ENCODE peak calls at places on chromosomes 7 and 10, in six cellular contexts. B, C, W, Z, O and Y are unnamed samples.

GRCh38 chr7:159040146-159040545 is 104.5 kb downstream of the VIPR2 start:
- DNase-seq in C (no peak), B (no peak), O (no peak), W (no peak), Z (no peak), Y (no peak)

GRCh38 chr7:92720604-92721350 is 115.6 kb downstream of the CDK6 start:
- DNase-seq in B (no peak), W (no peak), O (no peak), Z (no peak), C (no peak), Y (no peak)

GRCh38 chr7:42639930-42640329 is 271.9 kb downstream of the C7orf25 start:
- DNase-seq in O (no peak), B (no peak), C (no peak), W (no peak), Z (no peak), Y (no peak)

GRCh38 chr10:22927661-22928403 is at the start of gene ARMC3:
- DNase-seq in C (peak), B (peak), O (peak), W (peak), Z (peak), Y (peak)

GRCh38 chr7:124457841-124458240 is 307.8 kb downstream of the GPR37 start:
- DNase-seq in C (no peak), Z (no peak), O (no peak), W (peak), B (no peak), Y (no peak)

GRCh38 chr7:6636741-6637543 is at the start of gene ZNF316:
- DNase-seq in W (peak), Z (no peak), B (peak), C (peak), O (peak), Y (no peak)

GRCh38 chr7:137925091-137925490 is 76.8 kb downstream of the CREB3L2 start:
- DNase-seq in W (no peak), O (no peak), B (no peak), Z (no peak), C (no peak), Y (no peak)

GRCh38 chr10:11881477-11882417 is 58.6 kb downstream of the PROSER2 start:
- DNase-seq in O (peak), B (peak), C (no peak), Z (no peak), W (peak), Y (no peak)

GRCh38 chr10:131820626-131821025 is 80.2 kb upstream of the PPP2R2D start:
- DNase-seq in W (no peak), O (no peak), Z (no peak), C (no peak), B (peak), Y (no peak)

GRCh38 chr7:106657085-106657991 is 3.6 kb downstream of the CCDC71L start:
- DNase-seq in Z (no peak), B (no peak), W (peak), C (no peak), O (no peak), Y (no peak)

GRCh38 chr10:79401015-79401921 is 44.2 kb downstream of the ZCCHC24 start:
- DNase-seq in B (peak), O (no peak), W (peak), Z (no peak), C (no peak), Y (no peak)

GRCh38 chr7:94561841-94562514 is 52.4 kb downstream of the CASD1 start:
- DNase-seq in O (no peak), Z (no peak), B (no peak), W (peak), C (no peak), Y (no peak)

GRCh38 chr7:142556745-142557144 is 192.5 kb upstream of the PRSS1 start:
- DNase-seq in B (peak), Z (no peak), O (peak), W (peak), C (no peak), Y (peak)

GRCh38 chr10:93142534-93142933 is 68.8 kb downstream of the CYP26A1 start:
- DNase-seq in O (no peak), C (no peak), W (no peak), B (no peak), Z (no peak), Y (no peak)

GRCh38 chr10:44569193-44570091 is 184.5 kb upstream of the CXCL12 start:
- DNase-seq in Z (no peak), B (no peak), W (peak), C (no peak), O (no peak), Y (peak)

GRCh38 chr7:75869776-75870379 is 9.0 kb upstream of the RHBDD2 start:
- DNase-seq in O (no peak), C (no peak), Z (no peak), B (no peak), W (peak), Y (no peak)

GRCh38 chr10:71964669-71965515 is 697 bp downstream of the CHST3 start:
- DNase-seq in Z (no peak), W (peak), C (no peak), B (peak), O (peak), Y (peak)

GRCh38 chr7:45001138-45001694 is 1.2 kb downstream of the CCM2 start:
- DNase-seq in C (peak), W (peak), Z (no peak), B (no peak), O (peak), Y (no peak)

GRCh38 chr7:115676080-115676479 is 354.5 kb downstream of the TFEC start:
- DNase-seq in Z (peak), W (peak), C (no peak), B (no peak), O (peak), Y (peak)

GRCh38 chr10:75377869-75378268 is 23.7 kb downstream of the ZNF503 start:
- DNase-seq in O (no peak), Z (no peak), W (no peak), B (no peak), C (no peak), Y (no peak)

GRCh38 chr10:44647877-44648542 is 263.1 kb upstream of the CXCL12 start:
- DNase-seq in O (no peak), Z (no peak), W (peak), B (no peak), C (no peak), Y (no peak)

GRCh38 chr10:102919237-102919959 is 1.3 kb downstream of the CNNM2 start:
- DNase-seq in W (peak), Z (peak), B (peak), O (peak), C (peak), Y (no peak)

GRCh38 chr10:14601872-14602725 is 172.6 kb downstream of the FAM107B start:
- DNase-seq in Z (no peak), B (no peak), C (no peak), O (peak), W (peak), Y (peak)

GRCh38 chr10:86944907-86945306 is 12.5 kb downstream of the MMRN2 start:
- DNase-seq in O (no peak), W (no peak), C (no peak), Z (no peak), B (no peak), Y (no peak)
- H3K27ac ChIP-seq in O (no peak), W (no peak), C (no peak), Z (no peak), B (no peak), Y (no peak)

DNA sequence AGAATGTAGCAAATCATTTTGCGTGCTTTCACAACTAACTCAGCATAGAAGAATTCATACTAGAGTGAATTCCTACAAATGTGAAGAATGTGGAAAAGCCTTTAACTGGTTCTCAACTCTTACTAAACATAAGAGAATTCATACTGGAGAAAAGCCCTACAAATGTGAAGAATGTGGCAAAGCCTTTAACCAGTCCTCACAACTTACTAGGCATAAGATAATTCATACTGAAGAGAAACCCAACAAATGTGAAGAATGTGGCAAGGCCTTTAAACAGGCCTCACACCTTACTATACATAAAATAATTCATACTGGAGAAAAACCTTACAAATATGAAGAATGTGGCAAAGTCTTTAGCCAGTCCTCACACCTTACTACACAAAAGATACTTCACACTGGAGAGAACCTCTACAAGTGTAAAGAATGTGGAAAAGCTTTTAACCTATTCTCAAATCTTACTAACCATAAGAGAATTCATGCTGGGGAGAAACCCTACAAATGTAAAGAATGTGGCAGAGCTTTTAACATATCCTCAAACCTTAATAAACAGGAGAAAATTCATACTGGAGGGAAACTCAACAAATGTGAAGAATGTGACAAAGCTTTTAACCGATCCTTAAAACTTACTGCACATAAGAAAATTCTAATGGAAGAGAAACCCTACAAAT is 40.8 kb downstream of the ZNF107 start:
- DNase-seq in O (no peak), B (no peak), C (no peak), W (no peak), Z (no peak), Y (no peak)
- H3K4me3 ChIP-seq in O (no peak), B (peak), C (peak), W (no peak), Z (no peak), Y (no peak)

GRCh38 chr10:58698777-58699356 is 186.2 kb downstream of the BICC1 start:
- DNase-seq in C (no peak), O (no peak), Z (no peak), W (peak), B (no peak), Y (no peak)
- H3K27ac ChIP-seq in C (no peak), O (no peak), Z (no peak), W (no peak), B (no peak), Y (no peak)

DNA sequence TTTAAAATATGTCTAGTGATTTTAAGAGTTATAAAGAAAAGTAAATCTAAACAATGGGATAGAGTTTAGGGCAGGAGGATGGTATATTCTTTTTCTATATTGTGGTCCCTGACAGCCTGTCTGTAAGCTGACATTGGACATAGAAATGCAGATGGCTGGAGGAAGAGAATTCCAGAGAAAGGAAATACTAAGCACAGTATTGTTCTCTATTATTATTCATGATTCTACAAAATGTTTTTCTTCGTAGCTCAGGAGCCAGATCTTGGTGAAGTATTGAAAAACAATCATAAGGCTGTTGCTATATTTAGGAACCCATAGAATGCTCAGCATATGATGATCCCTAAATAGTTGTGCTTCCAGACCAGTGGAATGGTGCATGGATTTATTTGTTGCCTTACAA is 117.0 kb upstream of the FAM3C start:
- DNase-seq in W (no peak), Z (no peak), C (no peak), B (no peak), O (no peak), Y (no peak)
- H3K4me3 ChIP-seq in W (no peak), Z (no peak), C (no peak), B (no peak), O (no peak), Y (no peak)

DNA sequence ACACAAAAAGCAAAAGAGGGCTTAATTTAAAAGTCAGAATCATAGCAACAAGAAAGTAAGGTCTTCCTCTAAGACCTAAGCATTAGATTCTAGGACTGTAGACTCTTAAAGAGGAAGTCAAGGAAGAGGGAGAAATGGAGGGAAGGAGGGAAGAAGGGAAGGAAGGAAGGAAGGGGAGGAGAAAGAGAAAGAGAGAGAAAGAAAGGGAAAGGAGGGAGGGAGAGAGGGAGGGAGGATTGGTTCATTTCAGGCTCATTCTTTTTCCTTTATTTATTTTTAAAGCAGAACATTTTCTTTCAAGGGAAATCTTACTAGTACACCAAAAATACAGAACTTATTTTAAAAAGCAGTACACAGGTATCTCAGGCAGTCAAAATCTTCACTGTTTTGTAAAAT is 81.1 kb downstream of the DLG5 start:
- DNase-seq in Z (no peak), W (no peak), O (no peak), B (no peak), C (no peak), Y (no peak)
- H3K27ac ChIP-seq in Z (no peak), W (no peak), O (peak), B (no peak), C (no peak), Y (peak)

DNA sequence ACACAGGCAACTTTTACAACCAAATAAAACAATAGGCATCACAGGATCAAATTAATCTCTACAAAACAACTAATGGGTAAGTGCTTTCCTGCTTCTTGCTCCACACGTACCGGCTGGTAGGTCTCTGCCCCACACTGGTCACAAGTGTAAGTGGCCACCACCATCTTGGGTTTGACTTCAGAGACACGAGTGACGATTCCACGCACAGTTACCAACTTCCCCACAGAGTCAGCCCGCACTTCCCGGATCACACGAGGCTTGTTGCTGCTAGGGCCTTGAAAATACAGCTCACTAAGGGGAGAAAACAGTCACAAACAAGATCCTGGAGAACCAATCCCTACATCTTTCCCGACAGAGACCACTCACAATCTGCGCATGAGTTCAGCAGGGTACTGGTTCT is 2.3 kb downstream of the MCM7 start:
- DNase-seq in C (no peak), O (no peak), B (no peak), W (no peak), Z (no peak), Y (no peak)
- H3K4me3 ChIP-seq in C (no peak), O (no peak), B (no peak), W (no peak), Z (no peak), Y (no peak)

DNA sequence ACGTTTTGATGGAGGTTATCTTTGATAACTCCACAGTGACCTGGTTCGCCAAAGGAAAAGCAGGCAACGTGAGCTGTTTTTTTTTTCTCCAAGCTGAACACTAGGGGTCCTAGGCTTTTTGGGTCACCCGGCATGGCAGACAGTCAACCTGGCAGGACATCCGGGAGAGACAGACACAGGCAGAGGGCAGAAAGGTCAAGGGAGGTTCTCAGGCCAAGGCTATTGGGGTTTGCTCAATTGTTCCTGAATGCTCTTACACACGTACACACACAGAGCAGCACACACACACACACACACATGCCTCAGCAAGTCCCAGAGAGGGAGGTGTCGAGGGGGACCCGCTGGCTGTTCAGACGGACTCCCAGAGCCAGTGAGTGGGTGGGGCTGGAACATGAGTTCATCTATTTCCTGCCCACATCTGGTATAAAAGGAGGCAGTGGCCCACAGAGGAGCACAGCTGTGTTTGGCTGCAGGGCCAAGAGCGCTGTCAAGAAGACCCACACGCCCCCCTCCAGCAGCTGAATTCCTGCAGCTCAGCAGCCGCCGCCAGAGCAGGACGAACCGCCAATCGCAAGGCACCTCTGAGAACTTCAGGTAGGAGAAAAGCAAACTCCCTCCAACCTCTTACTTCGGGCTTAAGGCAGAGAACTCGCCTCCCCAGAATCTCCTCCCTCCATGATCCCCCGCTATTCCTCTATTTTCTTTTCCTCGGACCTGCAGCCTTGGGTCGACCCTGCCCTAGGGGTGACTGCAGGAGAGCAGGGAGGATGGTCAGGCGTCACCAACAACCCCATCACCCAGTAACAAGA is at the start of gene SERPINE1:
- DNase-seq in Z (no peak), C (peak), B (peak), O (peak), W (peak), Y (peak)
- H3K27ac ChIP-seq in Z (no peak), C (no peak), B (peak), O (peak), W (peak), Y (peak)